ENCODE peak calls at places on chromosome 15, in five cellular contexts. X is ascending aorta; Z is tibial artery; C is naive thymus-derived CD4-positive, alpha-beta T cell; Y is HCT116. V is an unnamed sample. For H3K4me1, the result is how much of the 10 kb centered on the place peaks cover.

GRCh38 chr15:67188551-67189218 is 65.8 kb downstream of the AAGAB start:
- DNase-seq in C (no peak), X (no peak), Z (peak), Y (no peak), V (peak)

GRCh38 chr15:36644156-36644896 is 64.9 kb downstream of the CDIN1 start:
- DNase-seq in C (no peak), Y (no peak), Z (no peak), X (no peak), V (peak)

GRCh38 chr15:98689431-98689861 is 41.1 kb downstream of the IGF1R start:
- DNase-seq in C (no peak), Z (no peak), Y (no peak), X (no peak), V (peak)

GRCh38 chr15:32659340-32659831 is 17.9 kb downstream of the SCG5 start:
- DNase-seq in Z (peak), C (no peak), Y (no peak), X (no peak), V (peak)

GRCh38 chr15:72203507-72203837 is 5.9 kb upstream of the GRAMD2A start:
- DNase-seq in Z (peak), C (no peak), X (peak), Y (no peak), V (peak)

GRCh38 chr15:23035964-23036566 is 3.3 kb downstream of the TUBGCP5 start:
- DNase-seq in C (peak), X (no peak), Y (peak), Z (no peak), V (peak)

GRCh38 chr15:51075364-51075763 is 19.3 kb downstream of the TNFAIP8L3 start:
- DNase-seq in Z (peak), Y (no peak), C (no peak), X (no peak), V (no peak)

GRCh38 chr15:48899793-48900192 is 21.9 kb downstream of the EID1 start:
- DNase-seq in C (no peak), Z (no peak), Y (no peak), X (no peak), V (no peak)

GRCh38 chr15:91128028-91128427 is 28.0 kb downstream of the SV2B start:
- DNase-seq in C (no peak), Y (no peak), X (no peak), Z (no peak), V (no peak)

GRCh38 chr15:25830844-25831443 is 32.2 kb downstream of the ATP10A start:
- DNase-seq in C (no peak), Z (peak), X (peak), Y (no peak), V (no peak)

GRCh38 chr15:62264196-62264595 is 99.1 kb upstream of the C2CD4B start:
- DNase-seq in Z (no peak), Y (no peak), X (no peak), C (no peak), V (no peak)

DNA sequence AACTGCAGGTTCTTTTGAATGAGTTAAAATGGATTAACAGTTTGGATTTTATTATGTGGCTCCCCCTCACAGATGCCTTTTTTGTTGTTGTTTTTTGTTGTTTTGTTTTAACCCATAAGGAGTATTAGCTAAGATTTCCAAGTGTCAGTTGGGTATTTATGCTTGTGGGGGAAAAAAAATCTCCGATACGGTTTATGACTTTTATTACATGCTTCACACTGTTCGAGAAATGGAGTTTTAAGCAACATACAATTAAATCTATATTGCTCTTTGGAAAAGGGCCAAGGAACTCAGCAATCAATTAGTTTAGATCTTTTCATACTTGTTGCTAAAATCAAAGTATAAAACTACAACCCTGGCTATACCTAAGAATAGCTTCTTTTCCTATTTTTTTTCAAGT is 15.9 kb downstream of the NR2F2 start:
- DNase-seq in Z (no peak), X (no peak), Y (no peak), C (no peak), V (no peak)
- H3K4me1 ChIP-seq in Z (under half), X (under half), Y (under half), C (under half), V (under half)

GRCh38 chr15:39770748-39771689 is 11.6 kb downstream of the FSIP1 start:
- DNase-seq in Z (no peak), Y (no peak), C (no peak), X (no peak), V (no peak)
- H3K4me3 ChIP-seq in Z (no peak), Y (no peak), C (no peak), X (no peak), V (no peak)

GRCh38 chr15:78069630-78070029 is 7.9 kb downstream of the TBC1D2B start:
- DNase-seq in X (no peak), C (no peak), Y (no peak), Z (no peak), V (no peak)
- H3K4me1 ChIP-seq in X (under half), C (half or more), Y (under half), Z (half or more), V (under half)

DNA sequence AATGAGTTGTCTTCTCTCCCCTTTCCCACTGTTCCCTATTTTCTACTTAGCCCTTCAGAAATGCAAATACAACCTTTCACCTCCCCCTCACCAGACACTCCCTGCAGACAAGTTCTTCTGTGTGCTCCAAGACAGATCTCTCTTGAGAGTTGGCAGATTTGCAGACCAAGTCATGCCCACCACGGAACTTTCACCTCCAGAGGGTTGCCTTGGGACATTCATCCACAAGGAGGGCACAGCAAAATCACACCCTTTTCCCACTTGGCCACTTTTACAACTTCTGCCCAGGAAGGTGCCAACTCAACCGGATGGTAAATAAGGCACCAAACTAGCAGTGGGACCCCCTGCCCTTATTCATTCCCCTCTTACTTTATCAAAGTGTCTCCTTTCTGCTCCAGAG is 53.5 kb downstream of the SLC30A4 start:
- DNase-seq in C (no peak), X (no peak), Y (no peak), Z (no peak), V (no peak)
- H3K4me3 ChIP-seq in C (no peak), X (no peak), Y (no peak), Z (no peak), V (no peak)

GRCh38 chr15:40768492-40769309 is 1.1 kb upstream of the C15orf62 start:
- DNase-seq in C (no peak), Y (no peak), Z (peak), X (no peak), V (no peak)
- H3K4me1 ChIP-seq in C (under half), Y (half or more), Z (under half), X (under half), V (under half)

GRCh38 chr15:64599716-64600115 is 139.3 kb downstream of the ZNF609 start:
- DNase-seq in Y (no peak), X (no peak), C (no peak), Z (no peak), V (no peak)

GRCh38 chr15:64599226-64599625 is 138.8 kb downstream of the ZNF609 start:
- DNase-seq in Z (no peak), C (no peak), X (no peak), Y (no peak), V (no peak)

GRCh38 chr15:64596701-64597468 is 136.5 kb downstream of the ZNF609 start:
- DNase-seq in X (no peak), C (peak), Y (no peak), Z (no peak), V (peak)

GRCh38 chr15:64600794-64601193 is 140.4 kb downstream of the ZNF609 start:
- DNase-seq in C (no peak), Y (no peak), Z (no peak), X (no peak), V (no peak)

GRCh38 chr15:64597469-64597806 is 137.1 kb downstream of the ZNF609 start:
- DNase-seq in X (no peak), C (peak), Z (no peak), Y (no peak), V (peak)
- H3K4me3 ChIP-seq in X (no peak), C (peak), Z (no peak), Y (no peak), V (peak)

GRCh38 chr15:73630030-73630429 is 3.2 kb downstream of the NPTN start:
- DNase-seq in C (no peak), Z (no peak), Y (no peak), X (no peak), V (no peak)

GRCh38 chr15:73628976-73629854 is 4.0 kb downstream of the NPTN start:
- DNase-seq in C (no peak), Z (no peak), Y (no peak), X (no peak), V (no peak)

GRCh38 chr15:73626072-73626471 is 7.1 kb downstream of the NPTN start:
- DNase-seq in Y (no peak), Z (no peak), X (no peak), C (no peak), V (no peak)

GRCh38 chr15:73630796-73631471 is 2.3 kb downstream of the NPTN start:
- DNase-seq in C (no peak), Z (no peak), Y (no peak), X (no peak), V (no peak)

DNA sequence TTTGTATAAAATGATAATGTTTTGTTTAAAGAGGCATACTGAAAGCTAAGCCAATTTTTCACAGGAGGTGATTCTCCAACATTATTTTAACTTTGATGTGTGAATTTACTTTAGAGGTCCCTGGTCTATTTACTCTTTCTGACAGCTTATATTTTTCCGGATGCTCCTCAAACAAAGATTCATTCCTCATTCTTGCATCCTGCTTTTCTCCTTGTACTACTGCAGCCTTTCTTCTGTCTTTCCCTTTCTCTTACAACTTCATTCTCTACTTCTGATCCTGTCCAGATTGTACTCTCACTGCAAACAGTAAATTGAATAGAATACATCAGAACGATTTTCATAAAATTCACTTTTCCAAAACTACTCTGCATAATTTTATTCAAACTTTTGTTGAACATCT is 5.1 kb downstream of the NPTN start:
- DNase-seq in Z (no peak), Y (no peak), C (no peak), X (no peak), V (no peak)
- H3K4me1 ChIP-seq in Z (half or more), Y (under half), C (under half), X (under half), V (under half)

DNA sequence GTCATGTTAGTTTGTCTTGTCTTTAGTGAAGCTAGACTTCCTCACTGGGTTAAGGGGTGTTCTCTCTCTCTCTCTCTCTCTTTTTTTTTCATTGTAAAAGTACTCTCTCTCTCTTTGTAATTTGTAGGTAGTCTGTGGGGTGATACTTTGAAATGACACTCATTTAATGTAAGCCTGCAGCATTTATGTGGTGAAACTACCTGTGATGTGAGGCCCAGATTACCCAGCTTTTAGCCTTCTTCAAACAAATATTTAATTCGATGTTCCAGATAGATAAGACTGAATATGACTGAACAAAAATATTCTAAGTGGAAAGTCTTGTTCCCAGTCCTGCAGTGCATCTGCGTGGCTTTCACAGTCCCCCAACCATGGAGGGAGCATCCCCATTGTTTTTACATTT is 49.7 kb downstream of the SQOR start:
- DNase-seq in C (no peak), Y (no peak), X (no peak), Z (no peak), V (no peak)
- H3K4me3 ChIP-seq in C (no peak), Y (no peak), X (no peak), Z (no peak), V (no peak)

DNA sequence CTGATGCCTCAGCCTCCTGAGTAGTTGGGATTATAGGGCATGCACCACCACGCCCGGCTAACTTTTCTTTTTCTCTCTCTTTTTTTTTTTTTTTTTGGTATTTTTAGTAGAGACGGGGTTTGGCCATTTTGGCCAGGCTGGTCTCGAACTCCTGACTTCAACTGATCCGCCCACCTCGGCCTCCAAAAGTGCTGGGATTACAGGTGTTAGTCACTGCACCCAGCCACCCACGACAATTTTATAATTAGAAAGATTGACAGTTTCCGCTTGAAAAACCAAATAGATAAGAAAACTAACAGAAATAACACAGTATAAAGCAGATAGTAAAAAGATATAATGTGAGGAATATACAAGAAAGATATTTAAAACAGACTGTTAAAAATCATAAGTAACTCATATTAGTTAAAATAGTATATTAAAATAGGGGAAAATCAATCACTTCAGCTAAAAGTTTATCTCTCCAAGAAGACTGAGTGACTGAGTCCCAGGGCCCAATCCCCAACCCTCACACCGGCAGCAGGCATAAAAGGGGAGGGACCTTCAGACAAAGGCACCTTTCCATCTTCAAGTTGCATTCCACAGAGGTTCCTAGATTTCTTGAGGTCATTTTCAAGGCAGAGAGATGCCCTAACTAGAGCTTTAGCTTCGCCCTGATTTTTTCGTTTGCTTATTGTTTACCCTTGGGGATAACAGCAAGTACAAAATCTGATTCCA is 1.4 kb upstream of the WHAMM start:
- DNase-seq in X (no peak), Z (no peak), Y (no peak), C (no peak), V (no peak)
- H3K4me1 ChIP-seq in X (under half), Z (under half), Y (under half), C (under half), V (under half)

V was measured in BE2C.